ENCODE peak calls at places on chromosome 1, in five cellular contexts. X, H, V, J and U are unnamed samples.

GRCh38 chr1:172630060-172630818 is 28.7 kb upstream of the FASLG start:
- DNase-seq in X (no peak), H (no peak), V (peak), J (no peak), U (peak)

GRCh38 chr1:187053876-187054275 is 225.1 kb downstream of the PLA2G4A start:
- DNase-seq in X (no peak), H (no peak), V (no peak), J (peak), U (no peak)

GRCh38 chr1:36239941-36240637 is 15.8 kb downstream of the THRAP3 start:
- DNase-seq in X (no peak), H (no peak), V (no peak), J (peak), U (no peak)

GRCh38 chr1:108663074-108663473 is 2.2 kb upstream of the HENMT1 start:
- DNase-seq in X (no peak), H (no peak), V (no peak), J (no peak), U (no peak)

GRCh38 chr1:9280015-9280860 is 12.5 kb upstream of the SPSB1 start:
- DNase-seq in X (no peak), H (no peak), V (peak), J (peak), U (peak)

GRCh38 chr1:172641492-172641891 is 17.4 kb upstream of the FASLG start:
- DNase-seq in X (no peak), H (no peak), V (no peak), J (no peak), U (no peak)

GRCh38 chr1:56666112-56666608 is 21.0 kb downstream of the PRKAA2 start:
- DNase-seq in X (no peak), H (no peak), V (no peak), J (no peak), U (no peak)

GRCh38 chr1:80054129-80054528 is 1047.6 kb upstream of the ADGRL4 start:
- DNase-seq in X (no peak), H (no peak), V (peak), J (peak), U (peak)

GRCh38 chr1:2533356-2533755 is 3.3 kb upstream of the HES5 start:
- DNase-seq in X (no peak), H (no peak), V (peak), J (no peak), U (peak)